ENCODE peak calls at places on chromosomes 7 and 10, in five cellular contexts. Y is GM12878, R is K562, T is GM12892, N is H1. D is an unnamed sample.

GRCh38 chr7:44622342-44623151 is 16.1 kb downstream of the OGDH start:
- DNase-seq in Y (no peak), R (no peak), T (no peak), N (no peak), D (no peak)

GRCh38 chr7:151113344-151114150 is 27.3 kb downstream of the AGAP3 start:
- DNase-seq in Y (no peak), R (peak), T (no peak), N (no peak), D (no peak)

GRCh38 chr10:64430690-64431323 is 909.6 kb downstream of the REEP3 start:
- DNase-seq in Y (no peak), R (peak), T (no peak), N (peak), D (no peak)

GRCh38 chr7:154795014-154795413 is 207.9 kb downstream of the PAXIP1 start:
- DNase-seq in Y (no peak), R (peak), T (no peak), N (no peak), D (no peak)

GRCh38 chr10:81662837-81663236 is 212.2 kb upstream of the NRG3 start:
- DNase-seq in Y (no peak), R (no peak), T (no peak), N (no peak), D (no peak)

GRCh38 chr10:99872367-99873162 is 90.1 kb downstream of the ABCC2 start:
- DNase-seq in Y (no peak), R (no peak), T (no peak), N (no peak), D (no peak)

GRCh38 chr10:116655573-116655972 is 34.8 kb downstream of the PNLIPRP2 start:
- DNase-seq in Y (no peak), R (no peak), T (no peak), N (no peak), D (no peak)

GRCh38 chr7:6479067-6479466 is 31.3 kb upstream of the DAGLB start:
- DNase-seq in Y (no peak), R (no peak), T (no peak), N (no peak), D (no peak)

GRCh38 chr10:3955493-3955892 is 170.5 kb upstream of the KLF6 start:
- DNase-seq in Y (no peak), R (peak), T (no peak), N (no peak), D (no peak)

GRCh38 chr10:8331387-8331786 is 276.9 kb downstream of the GATA3 start:
- DNase-seq in Y (no peak), R (no peak), T (no peak), N (no peak), D (no peak)

GRCh38 chr10:99285846-99286245 is 43.3 kb upstream of the CNNM1 start:
- DNase-seq in Y (no peak), R (no peak), T (no peak), N (no peak), D (no peak)

GRCh38 chr7:23477962-23478866 is 7.9 kb upstream of the IGF2BP3 start:
- DNase-seq in Y (no peak), R (no peak), T (no peak), N (no peak), D (no peak)

GRCh38 chr7:26653430-26653911 is 210.9 kb downstream of the SKAP2 start:
- DNase-seq in Y (no peak), R (no peak), T (no peak), N (no peak), D (no peak)

DNA sequence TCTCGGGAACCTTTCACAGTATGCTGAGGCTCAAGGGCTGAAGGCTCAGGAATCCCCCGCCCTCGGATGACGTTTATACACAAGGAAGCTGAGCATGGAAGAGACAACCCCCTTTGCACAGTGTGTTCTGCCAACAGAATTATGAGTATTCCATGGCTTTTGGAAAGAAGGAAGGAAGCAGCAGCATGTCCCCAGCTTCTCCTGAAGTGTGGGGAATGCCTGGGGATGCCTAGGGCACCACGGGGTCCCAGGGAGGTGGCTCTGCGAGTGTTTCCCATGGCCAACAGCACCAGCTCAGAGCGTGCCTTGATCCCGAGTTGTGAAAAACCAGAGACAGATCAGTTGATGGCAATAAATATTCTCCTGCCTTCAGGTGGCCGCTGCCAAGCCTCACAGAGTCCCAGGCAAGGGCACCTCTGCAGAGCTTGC is 88.8 kb upstream of the DDC start:
- DNase-seq in Y (no peak), R (no peak), T (no peak), N (peak), D (no peak)
- TF ChIP-seq TAF1 in Y (no peak), R (no peak), T (no peak), N (no peak), D (no peak)

GRCh38 chr10:123289432-123289831 is 135.2 kb downstream of the BUB3 start:
- DNase-seq in Y (no peak), R (no peak), T (no peak), N (no peak), D (no peak)
- TF ChIP-seq TAF1 in Y (no peak), R (no peak), T (no peak), N (no peak), D (no peak)

DNA sequence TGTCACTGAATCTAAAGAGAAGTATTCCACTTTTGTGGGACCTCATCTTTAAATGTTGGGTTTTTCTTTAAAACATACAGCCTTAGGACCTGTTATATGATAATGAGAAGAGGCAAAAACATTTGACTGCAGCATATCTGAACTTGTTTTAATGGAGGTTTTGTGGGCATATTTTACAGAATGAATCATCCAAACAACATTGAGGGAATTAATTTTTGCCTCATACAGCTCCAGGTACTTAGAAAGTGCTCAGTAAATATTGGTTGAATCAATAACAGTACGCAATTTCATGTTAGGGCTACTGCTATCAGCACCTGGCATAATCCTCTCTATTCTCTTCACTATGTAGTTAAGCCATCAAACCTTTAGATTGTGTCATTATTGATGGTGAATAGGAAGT is 115.9 kb downstream of the MALRD1 start:
- DNase-seq in Y (no peak), R (no peak), T (no peak), N (no peak), D (no peak)
- TF ChIP-seq TAF1 in Y (no peak), R (no peak), T (no peak), N (no peak), D (no peak)

DNA sequence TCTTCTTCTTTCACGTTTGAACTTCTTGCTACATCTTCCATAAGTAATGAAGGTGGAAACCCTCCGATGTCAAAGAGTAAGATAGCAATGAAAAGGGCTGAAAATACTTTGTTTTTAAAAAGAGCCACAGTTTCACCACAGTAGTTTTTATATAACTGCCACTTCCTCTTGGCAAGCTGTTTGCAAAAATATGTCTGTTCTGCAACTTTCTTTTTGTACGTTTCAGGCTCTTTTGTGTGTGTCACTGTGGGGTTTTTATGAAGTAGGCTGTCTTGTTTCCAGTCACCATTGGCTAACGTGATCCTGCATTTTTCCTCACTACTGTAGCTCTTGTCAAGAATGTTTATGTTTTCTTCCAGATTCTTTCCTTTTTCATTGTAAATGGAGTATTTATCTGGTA is 55.6 kb downstream of the SLC16A9 start:
- DNase-seq in Y (no peak), R (no peak), T (no peak), N (no peak), D (no peak)
- TF ChIP-seq TAF1 in Y (no peak), R (no peak), T (no peak), N (no peak), D (no peak)

GRCh38 chr10:119375574-119376265 is 166.8 kb downstream of the RGS10 start:
- DNase-seq in Y (no peak), R (no peak), T (no peak), N (no peak), D (no peak)
- TF ChIP-seq TAF1 in Y (no peak), R (no peak), T (no peak), N (no peak), D (no peak)

GRCh38 chr10:12459776-12460175 is 110.4 kb downstream of the CAMK1D start:
- DNase-seq in Y (no peak), R (no peak), T (no peak), N (no peak), D (no peak)

GRCh38 chr10:12459338-12459737 is 110.0 kb downstream of the CAMK1D start:
- DNase-seq in Y (no peak), R (no peak), T (no peak), N (no peak), D (no peak)

GRCh38 chr10:12455318-12455717 is 106.0 kb downstream of the CAMK1D start:
- DNase-seq in Y (no peak), R (no peak), T (no peak), N (no peak), D (no peak)

GRCh38 chr10:12455774-12456173 is 106.4 kb downstream of the CAMK1D start:
- DNase-seq in Y (no peak), R (no peak), T (no peak), N (no peak), D (no peak)
- TF ChIP-seq TAF1 in Y (no peak), R (no peak), T (no peak), N (no peak), D (no peak)

GRCh38 chr7:68408873-68409272 is 1189.4 kb upstream of the AUTS2 start:
- DNase-seq in Y (no peak), R (no peak), T (no peak), N (no peak), D (no peak)

GRCh38 chr7:68414631-68415425 is 1183.4 kb upstream of the AUTS2 start:
- DNase-seq in Y (no peak), R (peak), T (no peak), N (no peak), D (no peak)

GRCh38 chr7:68409851-68410250 is 1188.4 kb upstream of the AUTS2 start:
- DNase-seq in Y (no peak), R (no peak), T (no peak), N (no peak), D (no peak)

GRCh38 chr7:68407460-68407859 is 1190.8 kb upstream of the AUTS2 start:
- DNase-seq in Y (no peak), R (no peak), T (no peak), N (no peak), D (no peak)

DNA sequence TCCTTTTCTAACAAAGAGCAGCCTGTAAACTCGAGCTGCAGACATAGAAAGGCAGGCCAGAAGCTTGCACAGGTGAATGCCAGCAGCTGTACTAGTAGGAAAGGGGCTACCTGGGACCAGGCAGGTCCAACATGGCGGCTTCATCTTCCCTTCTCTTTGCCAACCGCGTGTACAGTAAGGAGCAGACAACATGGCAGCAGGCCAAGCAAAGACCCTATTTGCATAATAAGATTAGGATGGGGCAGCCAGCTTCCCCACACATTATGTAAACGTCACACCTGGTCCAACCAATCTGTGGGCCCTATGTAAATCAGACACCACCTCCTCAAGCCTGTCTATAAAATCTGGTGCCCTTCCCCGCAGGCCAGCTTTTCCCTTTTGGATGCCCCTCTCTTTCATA is 1186.5 kb upstream of the AUTS2 start:
- DNase-seq in Y (no peak), R (peak), T (no peak), N (no peak), D (no peak)
- TF ChIP-seq TAF1 in Y (no peak), R (no peak), T (no peak), N (no peak), D (no peak)

DNA sequence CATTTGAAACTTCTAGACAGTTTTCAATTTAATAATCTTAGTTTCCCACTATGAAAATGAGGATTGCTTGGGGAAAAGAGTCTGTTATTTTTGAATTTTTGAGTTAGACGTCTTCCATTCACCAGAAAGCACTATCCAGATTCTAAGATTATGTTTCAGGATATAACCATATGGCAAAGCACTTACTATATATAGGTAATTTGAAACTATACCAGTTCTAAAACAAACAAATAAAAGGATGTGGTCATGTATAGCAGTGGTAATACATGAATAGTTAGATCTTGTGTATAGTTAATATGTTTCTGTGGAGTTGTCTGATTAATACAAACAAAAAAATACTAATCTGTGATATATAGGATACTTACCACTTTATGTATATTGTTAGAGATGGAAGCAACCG is 320.0 kb downstream of the EXOC4 start:
- DNase-seq in Y (no peak), R (no peak), T (no peak), N (no peak), D (no peak)
- TF ChIP-seq TAF1 in Y (no peak), R (no peak), T (no peak), N (no peak), D (no peak)

DNA sequence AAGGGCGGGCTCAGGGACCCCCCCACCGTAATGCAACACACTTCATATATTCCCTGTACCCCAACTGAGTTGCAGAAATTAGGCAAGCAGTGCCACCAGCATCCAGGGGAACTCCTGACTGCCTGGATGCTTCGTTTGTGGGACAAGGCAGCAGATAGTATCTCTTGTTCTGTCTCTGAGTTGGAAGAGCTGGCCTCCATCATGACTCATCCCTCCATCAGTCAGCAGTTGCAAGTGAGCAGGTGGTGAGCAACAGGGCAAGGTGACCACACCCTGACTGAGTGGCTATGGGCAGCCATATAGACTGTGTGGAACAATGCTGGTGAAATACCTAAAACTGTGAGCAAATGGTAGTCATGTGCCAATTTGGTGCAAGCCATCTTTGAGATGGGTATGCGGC is 22.8 kb upstream of the ADAMTS14 start:
- DNase-seq in Y (no peak), R (peak), T (no peak), N (no peak), D (no peak)
- TF ChIP-seq TAF1 in Y (no peak), R (no peak), T (no peak), N (no peak), D (no peak)

GRCh38 chr10:120989996-120990395 is 138.8 kb downstream of the WDR11 start:
- DNase-seq in Y (no peak), R (no peak), T (no peak), N (no peak), D (no peak)
- TF ChIP-seq TAF1 in Y (no peak), R (no peak), T (no peak), N (no peak), D (no peak)